ENCODE peak calls at places on chromosome 12, in seven cellular contexts. T is GM23248, O is MM.1S, R is Karpas-422, W is hepatocyte, V is OCI-LY7, P is PC-3. K is an unnamed sample.
A peak's percentile ranks its signal among the peaks of the same experiment; 100 is the strongest.

GRCh38 chr12:116708826-116709756 is 28.8 kb downstream of the SPRING1 start:
- DNase-seq in P (peak; percentile 86), R (peak; percentile 82), W (peak; percentile 72), V (peak; percentile 82), O (peak; percentile 71), T (peak; percentile 82), K (peak; percentile 54)

GRCh38 chr12:28107679-28108078 is 82.6 kb upstream of the CCDC91 start:
- DNase-seq in O (peak; percentile 30), T (no peak), V (no peak), W (no peak), P (no peak), R (no peak), K (no peak)

GRCh38 chr12:99066726-99067125 is 421.6 kb downstream of the APAF1 start:
- DNase-seq in R (no peak), V (no peak), W (no peak), T (no peak), O (no peak), P (no peak), K (no peak)

GRCh38 chr12:19382111-19382526 is 57.2 kb upstream of the AEBP2 start:
- DNase-seq in V (no peak), P (peak; percentile 66), T (peak; percentile 82), O (peak; percentile 25), R (no peak), W (peak; percentile 32), K (peak; percentile 76)

GRCh38 chr12:2566161-2566560 is 228.6 kb upstream of the FKBP4 start:
- DNase-seq in R (no peak), T (no peak), W (no peak), P (no peak), O (no peak), V (no peak), K (no peak)

GRCh38 chr12:124939428-124940142 is 25.1 kb upstream of the UBC start:
- DNase-seq in V (peak; percentile 91), R (peak; percentile 96), W (peak; percentile 93), T (peak; percentile 91), P (peak; percentile 98), O (peak; percentile 72), K (peak; percentile 90)

GRCh38 chr12:94151577-94151976 is 3.2 kb downstream of the PLXNC1 start:
- DNase-seq in T (no peak), P (no peak), V (no peak), O (peak; percentile 43), R (no peak), W (peak; percentile 67), K (no peak)

GRCh38 chr12:42360747-42361403 is 34.9 kb downstream of the PPHLN1 start:
- DNase-seq in O (peak; percentile 69), T (peak; percentile 15), P (no peak), V (no peak), R (no peak), W (no peak), K (no peak)

GRCh38 chr12:57472391-57472790 is 7.3 kb downstream of the ARHGAP9 start:
- DNase-seq in V (no peak), R (no peak), P (no peak), W (no peak), T (no peak), O (no peak), K (no peak)

GRCh38 chr12:57474862-57475261 is 4.8 kb downstream of the ARHGAP9 start:
- DNase-seq in P (no peak), W (no peak), O (no peak), T (no peak), V (no peak), R (no peak), K (no peak)

GRCh38 chr12:57474430-57474829 is 5.2 kb downstream of the ARHGAP9 start:
- DNase-seq in W (no peak), P (no peak), R (no peak), T (no peak), O (no peak), V (no peak), K (no peak)

GRCh38 chr12:57473886-57474285 is 5.8 kb downstream of the ARHGAP9 start:
- DNase-seq in O (no peak), R (no peak), V (no peak), P (no peak), T (no peak), W (no peak), K (no peak)

DNA sequence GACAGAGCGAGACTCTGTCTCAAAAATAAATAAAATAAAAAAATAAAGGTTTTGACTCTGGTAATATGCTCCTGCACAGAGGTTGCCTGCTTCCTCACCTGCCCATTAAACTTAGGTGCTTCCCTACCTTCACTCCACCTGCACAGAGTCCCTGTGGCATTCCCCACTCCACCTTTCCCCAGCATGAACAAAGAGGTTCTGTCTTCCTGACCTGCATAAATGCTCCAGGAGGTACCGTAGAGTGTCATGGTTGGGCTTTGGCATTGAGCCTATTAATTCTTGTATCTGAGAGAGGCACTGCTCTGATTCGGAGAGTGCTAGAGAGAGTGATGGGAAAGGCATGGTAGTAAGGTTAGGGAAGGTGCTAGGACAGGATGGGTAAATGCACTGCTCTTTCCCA is 6.3 kb downstream of the ARHGAP9 start:
- DNase-seq in R (no peak), V (no peak), W (no peak), P (no peak), O (no peak), T (no peak), K (no peak)
- H3K9me2 ChIP-seq in R (no peaks in the 10 kb centered on the region), V (no peaks in the 10 kb centered on the region), W (no peaks in the 10 kb centered on the region), P (no peaks in the 10 kb centered on the region), O (no peaks in the 10 kb centered on the region), T (no peaks in the 10 kb centered on the region), K (no peaks in the 10 kb centered on the region)

GRCh38 chr12:113260636-113261300 is 39.5 kb downstream of the TPCN1 start:
- DNase-seq in O (no peak), T (no peak), R (no peak), V (no peak), W (no peak), P (no peak), K (no peak)
- H3K4me2 ChIP-seq in O (no peak overlapping the region), T (no peak overlapping the region), R (no peak overlapping the region), V (peak overlapping the region; percentile 30), W (no peak overlapping the region), P (no peak overlapping the region), K (no peak overlapping the region)

GRCh38 chr12:95411466-95411865 is 62.5 kb upstream of the METAP2 start:
- DNase-seq in W (no peak), R (peak; percentile 86), O (no peak), T (no peak), V (no peak), P (no peak), K (no peak)

GRCh38 chr12:95413576-95413975 is 60.4 kb upstream of the METAP2 start:
- DNase-seq in W (no peak), O (no peak), R (no peak), V (no peak), P (no peak), T (peak; percentile 44), K (no peak)

GRCh38 chr12:95412826-95413311 is 61.1 kb upstream of the METAP2 start:
- DNase-seq in P (peak; percentile 92), W (peak; percentile 49), T (peak; percentile 98), V (no peak), O (no peak), R (peak; percentile 84), K (no peak)

DNA sequence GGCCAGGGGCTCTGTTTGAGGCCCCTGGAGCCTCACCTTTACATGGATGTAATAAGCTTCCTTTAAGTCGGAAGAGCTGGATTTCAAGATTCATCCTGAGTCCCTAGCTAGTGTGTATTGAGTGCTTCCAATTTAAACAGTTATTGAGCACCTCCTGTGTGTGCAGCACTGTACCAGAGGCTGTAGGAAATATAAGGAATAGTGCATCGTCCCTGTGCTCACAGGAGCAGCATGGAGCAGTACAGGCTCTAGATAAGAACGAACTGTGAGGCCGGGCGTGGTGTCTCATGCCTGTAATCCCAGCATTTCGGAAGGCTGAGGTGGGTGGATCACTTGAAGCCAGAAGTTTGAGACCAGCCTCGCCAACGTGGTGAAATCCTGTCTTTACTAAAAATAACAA is 65.8 kb upstream of the METAP2 start:
- DNase-seq in W (no peak), T (no peak), R (no peak), O (no peak), P (no peak), V (no peak), K (no peak)
- H3K9me2 ChIP-seq in W (no peaks in the 10 kb centered on the region), T (no peaks in the 10 kb centered on the region), R (no peaks in the 10 kb centered on the region), O (no peaks in the 10 kb centered on the region), P (no peaks in the 10 kb centered on the region), V (no peaks in the 10 kb centered on the region), K (no peaks in the 10 kb centered on the region)

GRCh38 chr12:46445551-46446235 is 73.1 kb upstream of the SLC38A2 start:
- DNase-seq in W (no peak), V (no peak), R (no peak), O (no peak), P (peak; percentile 71), T (no peak), K (no peak)
- H3K4me2 ChIP-seq in W (no peak overlapping the region), V (no peak overlapping the region), R (no peak overlapping the region), O (no peak overlapping the region), P (peak overlapping the region; percentile 61), T (peak overlapping the region; percentile 23), K (no peak overlapping the region)

DNA sequence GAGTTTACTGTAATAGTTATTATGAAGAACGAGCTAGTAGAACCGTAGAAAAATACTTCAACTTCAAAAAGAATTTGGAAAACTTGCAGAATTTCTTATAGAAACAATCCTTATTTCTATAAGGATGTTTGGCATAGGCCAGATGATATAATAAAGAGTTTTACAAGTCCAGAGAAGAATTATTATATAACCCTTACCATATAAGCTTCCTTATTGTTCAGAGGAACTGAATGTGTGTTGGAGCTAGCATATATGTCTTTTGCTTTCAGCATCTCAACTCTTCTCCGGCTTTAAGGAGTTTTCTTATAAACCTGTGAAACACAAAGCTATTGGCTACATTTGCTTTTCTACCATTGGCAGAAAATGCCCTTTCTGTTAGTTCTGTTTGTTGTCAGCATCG is 178.0 kb upstream of the E2F7 start:
- DNase-seq in V (no peak), R (peak; percentile 34), O (no peak), P (no peak), W (no peak), T (no peak), K (no peak)
- H3K9me2 ChIP-seq in V (no peaks in the 10 kb centered on the region), R (no peaks in the 10 kb centered on the region), O (no peaks in the 10 kb centered on the region), P (no peaks in the 10 kb centered on the region), W (no peaks in the 10 kb centered on the region), T (no peaks in the 10 kb centered on the region), K (no peaks in the 10 kb centered on the region)

K was measured in PC-9.